ENCODE peak calls at places on chromosomes 2 and 18, in eight cellular contexts. O is stimulated activated CD8-positive, alpha-beta memory T cell treated with anti-CD3 and anti-CD28 coated beads, Interleukin-15, amount 100 ng/mL, for 24 hours; F is GM12891; N is stimulated activated CD4-positive, alpha-beta T cell treated with anti-CD3 and anti-CD28 coated beads, Interleukin-2, amount 100 ng/mL, for 48 hours; T is left kidney; A is AG04449; W is naive thymus-derived CD4-positive, alpha-beta T cell; X is WTC11. S is an unnamed sample.

GRCh38 chr2:78861546-78861945 is 164.0 kb upstream of the REG3G start:
- DNase-seq in T (peak; percentile 8), F (no peak), W (no peak), X (no peak), A (no peak), O (no peak), N (no peak), S (peak; percentile 13)

GRCh38 chr2:126990200-126990599 is 91.5 kb downstream of the TEX51 start:
- DNase-seq in T (no peak), F (no peak), O (no peak), A (no peak), X (no peak), W (no peak), N (no peak), S (no peak)

GRCh38 chr2:72146357-72147302 is 1.0 kb downstream of the CYP26B1 start:
- DNase-seq in X (peak; percentile 58), A (no peak), F (no peak), N (no peak), W (no peak), O (no peak), T (no peak), S (peak; percentile 27)

GRCh38 chr2:239393401-239393940 is 7.3 kb downstream of the HDAC4 start:
- DNase-seq in T (no peak), X (no peak), O (no peak), A (no peak), W (no peak), N (no peak), F (no peak), S (no peak)

GRCh38 chr2:17615728-17616351 is 75.3 kb downstream of the VSNL1 start:
- DNase-seq in O (no peak), W (no peak), A (no peak), X (no peak), N (no peak), T (no peak), F (no peak), S (no peak)

GRCh38 chr2:149885946-149886345 is 298.4 kb upstream of the MMADHC start:
- DNase-seq in X (no peak), N (no peak), W (no peak), O (no peak), T (no peak), A (no peak), F (no peak), S (no peak)

GRCh38 chr2:66925128-66925527 is 472.0 kb upstream of the ETAA1 start:
- DNase-seq in A (no peak), O (no peak), T (no peak), F (no peak), W (no peak), X (no peak), N (no peak), S (no peak)

GRCh38 chr18:52402814-52403213 is 62.8 kb downstream of the DCC start:
- DNase-seq in T (no peak), O (no peak), A (no peak), N (no peak), F (no peak), W (no peak), X (no peak), S (no peak)

GRCh38 chr18:57333941-57334340 is 18.4 kb upstream of the ST8SIA3 start:
- DNase-seq in N (no peak), O (no peak), X (no peak), F (no peak), A (no peak), W (no peak), T (no peak), S (no peak)

GRCh38 chr18:55485666-55486065 is 102.3 kb downstream of the TCF4 start:
- DNase-seq in O (no peak), F (no peak), T (no peak), W (no peak), X (no peak), N (no peak), A (peak; percentile 67), S (no peak)

GRCh38 chr2:176293334-176293733 is 24.1 kb downstream of the MTX2 start:
- DNase-seq in N (no peak), X (no peak), T (peak; percentile 54), F (no peak), A (no peak), W (no peak), O (no peak), S (no peak)

GRCh38 chr2:119408221-119408619 is 23.4 kb upstream of the TMEM37 start:
- DNase-seq in F (no peak), W (no peak), X (no peak), A (no peak), T (no peak), O (no peak), N (no peak), S (no peak)

GRCh38 chr2:24272161-24272802 is 88.1 kb downstream of the ITSN2 start:
- DNase-seq in O (no peak), A (no peak), F (no peak), T (no peak), N (no peak), W (no peak), X (no peak), S (no peak)

GRCh38 chr2:47050021-47050760 is 104.9 kb downstream of the STPG4 start:
- DNase-seq in N (no peak), A (no peak), T (no peak), W (no peak), F (no peak), X (no peak), O (no peak), S (no peak)

GRCh38 chr18:8366656-8367055 is 242.6 kb upstream of the RAB12 start:
- DNase-seq in T (peak; percentile 73), N (no peak), W (no peak), A (no peak), O (no peak), X (no peak), F (no peak), S (no peak)

GRCh38 chr2:64766841-64767669 is 113.3 kb upstream of the SERTAD2 start:
- DNase-seq in A (no peak), W (peak; percentile 50), T (no peak), N (no peak), O (no peak), X (no peak), F (no peak), S (peak; percentile 35)